ENCODE peak calls at places on chromosomes 13 and 19, in six cellular contexts. T is C1 segment of cervical spinal cord; K is naive thymus-derived CD8-positive, alpha-beta T cell; J is A172; M is tibial artery; E is activated gamma-delta T cell treated with Interleukin-2 at 50 U/mL for 16 hours. H is an unnamed sample.

GRCh38 chr13:91165758-91166157 is 181.7 kb upstream of the MIR17HG start:
- DNase-seq in T (no peak), K (no peak), J (no peak), M (no peak), E (no peak), H (no peak)

GRCh38 chr13:94849254-94849653 is 136.9 kb upstream of the SOX21 start:
- DNase-seq in T (no peak), K (no peak), J (no peak), M (no peak), E (no peak), H (no peak)

GRCh38 chr19:42628411-42629135 is 33.8 kb upstream of the CEACAM8 start:
- DNase-seq in T (no peak), K (no peak), J (no peak), M (no peak), E (no peak), H (no peak)

GRCh38 chr19:11984986-11985385 is 20.1 kb downstream of the ZNF763 start:
- DNase-seq in T (no peak), K (no peak), J (no peak), M (no peak), E (no peak), H (no peak)

GRCh38 chr13:43261018-43261417 is 237.6 kb downstream of the DNAJC15 start:
- DNase-seq in T (no peak), K (no peak), J (peak), M (no peak), E (no peak), H (no peak)

GRCh38 chr13:109818891-109819290 is 32.5 kb upstream of the IRS2 start:
- DNase-seq in T (no peak), K (no peak), J (no peak), M (no peak), E (no peak), H (no peak)

GRCh38 chr13:34372581-34372980 is 554.6 kb downstream of the RFC3 start:
- DNase-seq in T (no peak), K (no peak), J (peak), M (no peak), E (no peak), H (no peak)

GRCh38 chr19:57719901-57720519 is 7.4 kb downstream of the ZNF671 start:
- DNase-seq in T (no peak), K (no peak), J (no peak), M (no peak), E (no peak), H (no peak)

GRCh38 chr13:32824061-32824460 is 192.2 kb upstream of the KL start:
- DNase-seq in T (no peak), K (no peak), J (peak), M (no peak), E (no peak), H (no peak)

GRCh38 chr13:32642316-32642715 is 56.1 kb downstream of the PDS5B start:
- DNase-seq in T (no peak), K (no peak), J (no peak), M (no peak), E (no peak), H (no peak)

GRCh38 chr19:31039151-31039550 is 310.1 kb downstream of the TSHZ3 start:
- DNase-seq in T (no peak), K (no peak), J (no peak), M (no peak), E (no peak), H (no peak)

GRCh38 chr19:4279530-4280422 is 710 bp downstream of the SHD start:
- DNase-seq in T (no peak), K (no peak), J (no peak), M (no peak), E (no peak), H (no peak)

GRCh38 chr19:2330255-2330631 is 1.8 kb downstream of the SPPL2B start:
- DNase-seq in T (no peak), K (no peak), J (no peak), M (no peak), E (no peak), H (no peak)

GRCh38 chr19:2983351-2984195 is 6.2 kb downstream of the TLE6 start:
- DNase-seq in T (no peak), K (no peak), J (peak), M (peak), E (no peak), H (no peak)

GRCh38 chr13:104466016-104466415 is 1399.8 kb upstream of the SLC10A2 start:
- DNase-seq in T (no peak), K (no peak), J (no peak), M (no peak), E (no peak), H (no peak)

GRCh38 chr13:41587490-41587889 is 130.1 kb downstream of the RGCC start:
- DNase-seq in T (no peak), K (peak), J (no peak), M (no peak), E (peak), H (no peak)

GRCh38 chr13:107641574-107641973 is 573.8 kb downstream of the LIG4 start:
- DNase-seq in T (no peak), K (no peak), J (no peak), M (no peak), E (no peak), H (no peak)

H was measured in hypothalamus.